ENCODE peak calls at places on chromosome 3, in eight cellular contexts. U, T, N, I, J, G, A and Q are unnamed samples. For H3K4me1, the result is how much of the 10 kb centered on the place peaks cover.

GRCh38 chr3:10468611-10469354 is 36.6 kb downstream of the ATP2B2 start:
- DNase-seq in U (no peak), T (no peak), N (no peak), I (no peak), J (no peak), G (no peak), A (no peak), Q (no peak)

GRCh38 chr3:71389911-71390573 is 193.5 kb downstream of the FOXP1 start:
- DNase-seq in U (no peak), T (peak), N (peak), I (peak), J (peak), G (peak), A (no peak), Q (peak)

GRCh38 chr3:69547457-69548014 is 161.6 kb upstream of the FRMD4B start:
- DNase-seq in U (no peak), T (no peak), N (no peak), I (no peak), J (no peak), G (no peak), A (no peak), Q (no peak)

GRCh38 chr3:27880969-27881892 is 159.1 kb upstream of the EOMES start:
- DNase-seq in U (peak), T (no peak), N (no peak), I (no peak), J (no peak), G (no peak), A (no peak), Q (no peak)

GRCh38 chr3:51970606-51971300 is 3.1 kb downstream of the ABHD14B start:
- DNase-seq in U (no peak), T (no peak), N (peak), I (no peak), J (no peak), G (no peak), A (no peak), Q (no peak)

GRCh38 chr3:172321035-172321434 is 127.2 kb downstream of the GHSR start:
- DNase-seq in U (no peak), T (no peak), N (no peak), I (no peak), J (no peak), G (no peak), A (no peak), Q (peak)

GRCh38 chr3:52533623-52534280 is at the start of gene NT5DC2:
- DNase-seq in U (no peak), T (peak), N (peak), I (peak), J (peak), G (peak), A (no peak), Q (peak)

GRCh38 chr3:153783106-153783505 is 338.1 kb upstream of the ARHGEF26 start:
- DNase-seq in U (no peak), T (peak), N (no peak), I (no peak), J (no peak), G (no peak), A (no peak), Q (no peak)

GRCh38 chr3:188241072-188241471 is 87.1 kb downstream of the LPP start:
- DNase-seq in U (no peak), T (no peak), N (no peak), I (no peak), J (peak), G (peak), A (no peak), Q (peak)

GRCh38 chr3:125294414-125294813 is 80.7 kb downstream of the ZNF148 start:
- DNase-seq in U (no peak), T (no peak), N (no peak), I (no peak), J (no peak), G (no peak), A (no peak), Q (no peak)

GRCh38 chr3:153679711-153680110 is 441.5 kb upstream of the ARHGEF26 start:
- DNase-seq in U (no peak), T (no peak), N (no peak), I (no peak), J (no peak), G (no peak), A (no peak), Q (no peak)

GRCh38 chr3:49616061-49616460 is 58.1 kb upstream of the APEH start:
- DNase-seq in U (no peak), T (no peak), N (no peak), I (no peak), J (no peak), G (no peak), A (no peak), Q (no peak)

GRCh38 chr3:170768334-170768801 is 101.6 kb downstream of the RPL22L1 start:
- DNase-seq in U (no peak), T (no peak), N (no peak), I (no peak), J (peak), G (no peak), A (no peak), Q (peak)

GRCh38 chr3:14780927-14781507 is 37.7 kb upstream of the FGD5 start:
- DNase-seq in U (no peak), T (peak), N (peak), I (peak), J (peak), G (peak), A (peak), Q (peak)

GRCh38 chr3:48245136-48245535 is 4.2 kb downstream of the ZNF589 start:
- DNase-seq in U (no peak), T (no peak), N (no peak), I (no peak), J (no peak), G (no peak), A (no peak), Q (no peak)

GRCh38 chr3:57982561-57983243 is 25.5 kb upstream of the FLNB start:
- DNase-seq in U (no peak), T (no peak), N (no peak), I (no peak), J (no peak), G (no peak), A (no peak), Q (no peak)

GRCh38 chr3:169618894-169619792 is 44.4 kb downstream of the MECOM start:
- DNase-seq in U (no peak), T (no peak), N (no peak), I (no peak), J (no peak), G (no peak), A (no peak), Q (no peak)

GRCh38 chr3:186821429-186822367 is 15.4 kb upstream of the RFC4 start:
- DNase-seq in U (no peak), T (no peak), N (no peak), I (peak), J (peak), G (no peak), A (no peak), Q (peak)

GRCh38 chr3:177448987-177449975 is 252.0 kb upstream of the TBL1XR1 start:
- DNase-seq in U (no peak), T (no peak), N (no peak), I (no peak), J (peak), G (no peak), A (peak), Q (peak)

GRCh38 chr3:101964861-101965260 is 115.5 kb downstream of the NFKBIZ start:
- DNase-seq in U (no peak), T (no peak), N (no peak), I (no peak), J (peak), G (no peak), A (no peak), Q (peak)

GRCh38 chr3:100710355-100711198 is 1.3 kb downstream of the TFG start:
- DNase-seq in U (no peak), T (peak), N (peak), I (peak), J (peak), G (peak), A (peak), Q (peak)
- TF ChIP-seq CTCF in U (peak), T (no peak), N (no peak), I (peak), J (peak), G (no peak), A (peak), Q (peak)

GRCh38 chr3:149647812-149648211 is 10.0 kb downstream of the WWTR1 start:
- DNase-seq in U (no peak), T (no peak), N (no peak), I (peak), J (no peak), G (no peak), A (no peak), Q (no peak)
- H3K4me1 ChIP-seq in U (under half), T (half or more), N (under half), I (half or more), J (under half), G (under half), A (under half), Q (under half)

DNA sequence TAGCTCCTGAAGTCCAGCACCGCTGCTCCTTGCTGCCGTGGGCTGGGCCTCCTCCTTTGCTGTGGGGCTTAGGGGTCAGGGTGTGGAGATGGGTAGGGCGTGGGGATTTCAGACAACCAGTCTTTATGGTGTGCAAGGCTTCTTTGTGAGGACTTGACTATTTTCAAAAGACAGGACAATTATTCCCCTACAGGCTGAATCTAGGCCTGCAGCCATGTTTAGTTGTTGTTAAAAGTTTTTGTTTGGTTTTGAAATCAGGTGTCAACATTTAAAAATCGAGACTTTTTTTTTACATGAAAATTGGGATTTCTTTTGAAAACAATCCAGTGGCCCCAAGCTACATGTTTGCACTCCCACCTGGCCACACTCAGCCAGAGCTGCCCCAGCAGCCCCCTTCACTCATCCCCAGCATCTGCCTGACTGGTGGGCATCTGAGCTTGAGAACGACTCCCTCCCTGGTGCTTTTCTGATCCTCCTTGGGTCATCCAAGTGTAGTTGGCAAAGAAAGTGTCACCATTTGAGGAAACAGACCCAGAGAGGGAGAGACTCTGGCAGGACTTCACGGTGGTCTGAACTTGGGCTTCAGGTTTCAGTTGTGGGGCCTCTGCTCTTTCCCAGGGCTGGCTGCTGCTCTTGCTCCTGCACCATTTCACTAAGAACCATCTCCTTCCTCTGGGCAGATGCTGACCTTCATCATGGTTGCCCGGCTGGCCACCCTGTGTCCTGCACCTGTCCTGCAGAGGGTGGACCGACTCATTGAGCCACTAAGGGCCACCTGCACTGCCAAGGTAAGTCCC is 10.4 kb downstream of the RPL32 start:
- DNase-seq in U (no peak), T (no peak), N (no peak), I (no peak), J (no peak), G (no peak), A (no peak), Q (no peak)
- TF ChIP-seq CTCF in U (no peak), T (no peak), N (no peak), I (no peak), J (no peak), G (peak), A (peak), Q (peak)

DNA sequence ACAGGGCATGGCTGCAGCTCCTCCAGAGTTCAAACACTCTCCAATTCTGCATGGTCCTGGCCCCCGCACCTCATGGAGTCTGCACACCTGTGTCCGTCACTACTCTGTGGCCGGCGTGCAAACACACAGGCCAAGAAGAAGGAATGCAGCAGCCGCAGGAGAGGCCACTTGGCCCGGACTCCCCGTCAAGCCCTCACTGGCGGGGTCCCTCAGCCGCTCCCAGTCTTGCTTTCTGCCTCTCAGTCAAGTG is 16.3 kb downstream of the TNK2 start:
- DNase-seq in U (no peak), T (no peak), N (no peak), I (no peak), J (no peak), G (no peak), A (no peak), Q (no peak)
- H3K4me1 ChIP-seq in U (under half), T (half or more), N (under half), I (under half), J (under half), G (half or more), A (under half), Q (under half)

GRCh38 chr3:166660962-166661361 is 719.1 kb downstream of the ZBBX start:
- DNase-seq in U (no peak), T (no peak), N (no peak), I (no peak), J (no peak), G (no peak), A (no peak), Q (no peak)
- TF ChIP-seq CTCF in U (no peak), T (no peak), N (no peak), I (no peak), J (no peak), G (no peak), A (no peak), Q (no peak)

GRCh38 chr3:138378990-138379389 is 30.6 kb downstream of the MRAS start:
- DNase-seq in U (no peak), T (no peak), N (no peak), I (no peak), J (no peak), G (no peak), A (no peak), Q (no peak)
- H3K4me1 ChIP-seq in U (under half), T (half or more), N (under half), I (under half), J (under half), G (half or more), A (under half), Q (under half)